ENCODE peak calls at places on chromosome 19, in five cellular contexts. One of them, this sample, is unnamed.

GRCh38 chr19:39070888-39071287 is 13.3 kb upstream of the ACP7 start:
- DNase-seq in OCI-LY7: no peak
- DNase-seq in mucosa of descending colon: no peak
- DNase-seq in CD8-positive, alpha-beta memory T cell: no peak
- DNase-seq in naive thymus-derived CD4-positive, alpha-beta T cell: no peak
- DNase-seq in this sample: no peak

GRCh38 chr19:11227201-11227886 is 12.1 kb upstream of the ANGPTL8 start:
- DNase-seq in CD8-positive, alpha-beta memory T cell: no peak
- DNase-seq in OCI-LY7: peak; percentile 67
- DNase-seq in naive thymus-derived CD4-positive, alpha-beta T cell: no peak
- DNase-seq in mucosa of descending colon: no peak
- DNase-seq in this sample: no peak

GRCh38 chr19:4455742-4456565 is 1.6 kb downstream of the UBXN6 start:
- DNase-seq in CD8-positive, alpha-beta memory T cell: no peak
- DNase-seq in mucosa of descending colon: no peak
- DNase-seq in OCI-LY7: no peak
- DNase-seq in naive thymus-derived CD4-positive, alpha-beta T cell: no peak
- DNase-seq in this sample: no peak

GRCh38 chr19:11138659-11139526 is 16.7 kb downstream of the SPC24 start:
- DNase-seq in mucosa of descending colon: peak; percentile 81
- DNase-seq in CD8-positive, alpha-beta memory T cell: no peak
- DNase-seq in OCI-LY7: no peak
- DNase-seq in naive thymus-derived CD4-positive, alpha-beta T cell: no peak
- DNase-seq in this sample: no peak

GRCh38 chr19:41480336-41480735 is 37.4 kb downstream of the ERICH4 start:
- DNase-seq in naive thymus-derived CD4-positive, alpha-beta T cell: no peak
- DNase-seq in CD8-positive, alpha-beta memory T cell: no peak
- DNase-seq in mucosa of descending colon: no peak
- DNase-seq in OCI-LY7: no peak
- DNase-seq in this sample: no peak

GRCh38 chr19:821228-821975 is at the start of gene PLPPR3:
- DNase-seq in mucosa of descending colon: no peak
- DNase-seq in naive thymus-derived CD4-positive, alpha-beta T cell: peak; percentile 8
- DNase-seq in OCI-LY7: no peak
- DNase-seq in CD8-positive, alpha-beta memory T cell: no peak
- DNase-seq in this sample: no peak

GRCh38 chr19:33767898-33768413 is 28.7 kb upstream of the KCTD15 start:
- DNase-seq in mucosa of descending colon: no peak
- DNase-seq in OCI-LY7: peak; percentile 34
- DNase-seq in CD8-positive, alpha-beta memory T cell: no peak
- DNase-seq in naive thymus-derived CD4-positive, alpha-beta T cell: no peak
- DNase-seq in this sample: no peak

GRCh38 chr19:10760268-10760944 is 42.5 kb downstream of the DNM2 start:
- DNase-seq in mucosa of descending colon: no peak
- DNase-seq in OCI-LY7: peak; percentile 66
- DNase-seq in CD8-positive, alpha-beta memory T cell: no peak
- DNase-seq in naive thymus-derived CD4-positive, alpha-beta T cell: peak; percentile 57
- DNase-seq in this sample: no peak

GRCh38 chr19:48991823-48992570 is 1.1 kb downstream of the GYS1 start:
- DNase-seq in naive thymus-derived CD4-positive, alpha-beta T cell: no peak
- DNase-seq in mucosa of descending colon: no peak
- DNase-seq in CD8-positive, alpha-beta memory T cell: no peak
- DNase-seq in OCI-LY7: no peak
- DNase-seq in this sample: no peak

GRCh38 chr19:798415-799075 is 1.3 kb downstream of the PTBP1 start:
- DNase-seq in CD8-positive, alpha-beta memory T cell: peak; percentile 59
- DNase-seq in mucosa of descending colon: peak; percentile 84
- DNase-seq in naive thymus-derived CD4-positive, alpha-beta T cell: no peak
- DNase-seq in OCI-LY7: peak; percentile 34
- DNase-seq in this sample: no peak

GRCh38 chr19:47700934-47701716 is 12.1 kb upstream of the EHD2 start:
- DNase-seq in mucosa of descending colon: no peak
- DNase-seq in naive thymus-derived CD4-positive, alpha-beta T cell: no peak
- DNase-seq in CD8-positive, alpha-beta memory T cell: no peak
- DNase-seq in OCI-LY7: no peak
- DNase-seq in this sample: no peak

GRCh38 chr19:15562861-15563260 is 52.2 kb upstream of the CYP4F8 start:
- DNase-seq in naive thymus-derived CD4-positive, alpha-beta T cell: no peak
- DNase-seq in mucosa of descending colon: no peak
- DNase-seq in CD8-positive, alpha-beta memory T cell: no peak
- DNase-seq in OCI-LY7: no peak
- DNase-seq in this sample: no peak

GRCh38 chr19:954672-955494 is 29.0 kb downstream of the ARID3A start:
- DNase-seq in CD8-positive, alpha-beta memory T cell: no peak
- DNase-seq in naive thymus-derived CD4-positive, alpha-beta T cell: no peak
- DNase-seq in OCI-LY7: no peak
- DNase-seq in mucosa of descending colon: no peak
- DNase-seq in this sample: no peak

GRCh38 chr19:8245869-8246835 is 37.0 kb downstream of the CERS4 start:
- DNase-seq in OCI-LY7: no peak
- DNase-seq in mucosa of descending colon: no peak
- DNase-seq in naive thymus-derived CD4-positive, alpha-beta T cell: no peak
- DNase-seq in CD8-positive, alpha-beta memory T cell: no peak
- DNase-seq in this sample: no peak

DNA sequence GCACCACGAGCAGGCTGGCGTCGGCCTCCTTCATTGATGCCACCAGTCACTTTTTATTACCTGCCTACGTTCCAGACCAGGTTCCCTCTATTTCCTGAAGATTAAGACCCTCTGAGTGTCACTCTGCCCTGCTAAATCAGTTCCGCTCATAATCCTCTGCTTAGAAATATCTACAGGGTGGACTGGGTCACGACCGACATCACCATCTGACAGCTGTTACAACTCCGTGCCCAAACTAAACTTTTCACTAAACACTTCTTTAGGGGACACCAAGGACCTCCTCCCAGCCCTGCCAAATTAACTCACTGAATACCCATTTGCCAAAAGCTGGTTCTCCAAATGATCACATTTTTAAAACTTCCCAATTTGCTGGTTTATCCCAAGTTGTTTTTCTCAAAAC is 71.9 kb upstream of the PEG3 start:
- DNase-seq in mucosa of descending colon: no peak
- DNase-seq in CD8-positive, alpha-beta memory T cell: no peak
- DNase-seq in naive thymus-derived CD4-positive, alpha-beta T cell: no peak
- DNase-seq in OCI-LY7: no peak
- DNase-seq in this sample: no peak
- H3K9me3 ChIP-seq in mucosa of descending colon: peaks cover 69% of the 10 kb centered on the region
- H3K9me3 ChIP-seq in CD8-positive, alpha-beta memory T cell: no peaks in the 10 kb centered on the region
- H3K9me3 ChIP-seq in naive thymus-derived CD4-positive, alpha-beta T cell: no peaks in the 10 kb centered on the region
- H3K9me3 ChIP-seq in OCI-LY7: no peaks in the 10 kb centered on the region
- H3K9me3 ChIP-seq in this sample: peaks cover under 1% of the 10 kb centered on the region

GRCh38 chr19:37014456-37014855 is 63.8 kb upstream of the ZNF420 start:
- DNase-seq in naive thymus-derived CD4-positive, alpha-beta T cell: no peak
- DNase-seq in mucosa of descending colon: no peak
- DNase-seq in CD8-positive, alpha-beta memory T cell: no peak
- DNase-seq in OCI-LY7: no peak
- DNase-seq in this sample: no peak
- H3K9me3 ChIP-seq in naive thymus-derived CD4-positive, alpha-beta T cell: peaks cover 8% of the 10 kb centered on the region
- H3K9me3 ChIP-seq in mucosa of descending colon: peaks cover 94% of the 10 kb centered on the region
- H3K9me3 ChIP-seq in CD8-positive, alpha-beta memory T cell: peaks cover 9% of the 10 kb centered on the region
- H3K9me3 ChIP-seq in OCI-LY7: no peaks in the 10 kb centered on the region
- H3K9me3 ChIP-seq in this sample: peaks cover 5% of the 10 kb centered on the region

DNA sequence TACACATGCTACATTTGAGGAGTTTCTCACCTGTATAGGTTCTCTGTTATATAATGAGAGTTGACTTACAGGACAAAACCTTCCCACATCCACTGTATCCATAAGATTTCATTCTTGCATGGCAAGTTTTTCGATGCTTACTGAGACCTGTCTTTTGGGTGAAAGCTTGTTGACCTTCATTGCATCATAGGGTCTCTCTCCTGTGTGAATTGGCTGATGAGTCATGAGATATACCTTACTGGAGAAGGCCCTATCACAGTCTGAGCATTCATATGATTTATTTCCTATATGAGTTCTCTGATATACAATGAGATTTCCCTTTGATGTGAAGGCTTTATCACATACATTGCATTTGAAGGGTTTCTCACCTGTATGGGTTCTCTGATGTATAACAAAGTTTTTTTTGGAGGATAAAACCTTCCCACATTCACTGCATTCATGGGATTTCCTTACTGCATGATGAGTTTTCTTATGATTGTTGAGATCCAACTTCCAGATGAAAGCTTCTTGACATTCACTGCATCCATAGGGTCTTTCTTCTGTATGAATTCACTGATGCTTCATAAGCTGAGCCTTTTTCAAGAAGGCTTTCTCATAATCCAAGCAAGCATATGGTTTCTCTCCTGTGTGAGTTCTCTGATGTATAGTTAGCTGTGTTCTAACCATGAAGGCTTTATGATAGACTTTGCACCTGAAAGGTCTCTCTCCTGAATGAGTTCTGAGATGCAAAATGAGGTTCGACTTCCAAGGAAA is 25.7 kb downstream of the ZNF577 start:
- DNase-seq in mucosa of descending colon: no peak
- DNase-seq in OCI-LY7: no peak
- DNase-seq in naive thymus-derived CD4-positive, alpha-beta T cell: no peak
- DNase-seq in CD8-positive, alpha-beta memory T cell: no peak
- DNase-seq in this sample: no peak
- H3K9me3 ChIP-seq in mucosa of descending colon: peaks cover 98% of the 10 kb centered on the region
- H3K9me3 ChIP-seq in OCI-LY7: peaks cover 40% of the 10 kb centered on the region
- H3K9me3 ChIP-seq in naive thymus-derived CD4-positive, alpha-beta T cell: peaks cover 38% of the 10 kb centered on the region
- H3K9me3 ChIP-seq in CD8-positive, alpha-beta memory T cell: peaks cover 38% of the 10 kb centered on the region
- H3K9me3 ChIP-seq in this sample: peaks cover 52% of the 10 kb centered on the region

GRCh38 chr19:38072776-38073411 is 151.1 kb downstream of the DPF1 start:
- DNase-seq in naive thymus-derived CD4-positive, alpha-beta T cell: no peak
- DNase-seq in mucosa of descending colon: no peak
- DNase-seq in OCI-LY7: no peak
- DNase-seq in CD8-positive, alpha-beta memory T cell: no peak
- DNase-seq in this sample: no peak

GRCh38 chr19:38068851-38069250 is 155.2 kb downstream of the DPF1 start:
- DNase-seq in mucosa of descending colon: no peak
- DNase-seq in CD8-positive, alpha-beta memory T cell: no peak
- DNase-seq in OCI-LY7: no peak
- DNase-seq in naive thymus-derived CD4-positive, alpha-beta T cell: no peak
- DNase-seq in this sample: no peak

GRCh38 chr19:38071647-38072046 is 152.4 kb downstream of the DPF1 start:
- DNase-seq in OCI-LY7: no peak
- DNase-seq in mucosa of descending colon: no peak
- DNase-seq in CD8-positive, alpha-beta memory T cell: no peak
- DNase-seq in naive thymus-derived CD4-positive, alpha-beta T cell: no peak
- DNase-seq in this sample: no peak

GRCh38 chr19:38073806-38074685 is 150.0 kb downstream of the DPF1 start:
- DNase-seq in mucosa of descending colon: no peak
- DNase-seq in naive thymus-derived CD4-positive, alpha-beta T cell: no peak
- DNase-seq in OCI-LY7: no peak
- DNase-seq in CD8-positive, alpha-beta memory T cell: no peak
- DNase-seq in this sample: no peak

GRCh38 chr19:38070573-38070972 is 153.4 kb downstream of the DPF1 start:
- DNase-seq in naive thymus-derived CD4-positive, alpha-beta T cell: no peak
- DNase-seq in mucosa of descending colon: no peak
- DNase-seq in CD8-positive, alpha-beta memory T cell: no peak
- DNase-seq in OCI-LY7: no peak
- DNase-seq in this sample: no peak
- H3K9me3 ChIP-seq in naive thymus-derived CD4-positive, alpha-beta T cell: no peaks in the 10 kb centered on the region
- H3K9me3 ChIP-seq in mucosa of descending colon: no peaks in the 10 kb centered on the region
- H3K9me3 ChIP-seq in CD8-positive, alpha-beta memory T cell: no peaks in the 10 kb centered on the region
- H3K9me3 ChIP-seq in OCI-LY7: no peaks in the 10 kb centered on the region
- H3K9me3 ChIP-seq in this sample: no peaks in the 10 kb centered on the region

GRCh38 chr19:56667311-56667870 is 4.2 kb downstream of the ZNF835 start:
- DNase-seq in OCI-LY7: no peak
- DNase-seq in mucosa of descending colon: no peak
- DNase-seq in naive thymus-derived CD4-positive, alpha-beta T cell: no peak
- DNase-seq in CD8-positive, alpha-beta memory T cell: no peak
- DNase-seq in this sample: no peak
- H3K9me3 ChIP-seq in OCI-LY7: no peaks in the 10 kb centered on the region
- H3K9me3 ChIP-seq in mucosa of descending colon: peaks cover 84% of the 10 kb centered on the region
- H3K9me3 ChIP-seq in naive thymus-derived CD4-positive, alpha-beta T cell: peaks cover 5% of the 10 kb centered on the region
- H3K9me3 ChIP-seq in CD8-positive, alpha-beta memory T cell: peaks cover 9% of the 10 kb centered on the region
- H3K9me3 ChIP-seq in this sample: no peaks in the 10 kb centered on the region

DNA sequence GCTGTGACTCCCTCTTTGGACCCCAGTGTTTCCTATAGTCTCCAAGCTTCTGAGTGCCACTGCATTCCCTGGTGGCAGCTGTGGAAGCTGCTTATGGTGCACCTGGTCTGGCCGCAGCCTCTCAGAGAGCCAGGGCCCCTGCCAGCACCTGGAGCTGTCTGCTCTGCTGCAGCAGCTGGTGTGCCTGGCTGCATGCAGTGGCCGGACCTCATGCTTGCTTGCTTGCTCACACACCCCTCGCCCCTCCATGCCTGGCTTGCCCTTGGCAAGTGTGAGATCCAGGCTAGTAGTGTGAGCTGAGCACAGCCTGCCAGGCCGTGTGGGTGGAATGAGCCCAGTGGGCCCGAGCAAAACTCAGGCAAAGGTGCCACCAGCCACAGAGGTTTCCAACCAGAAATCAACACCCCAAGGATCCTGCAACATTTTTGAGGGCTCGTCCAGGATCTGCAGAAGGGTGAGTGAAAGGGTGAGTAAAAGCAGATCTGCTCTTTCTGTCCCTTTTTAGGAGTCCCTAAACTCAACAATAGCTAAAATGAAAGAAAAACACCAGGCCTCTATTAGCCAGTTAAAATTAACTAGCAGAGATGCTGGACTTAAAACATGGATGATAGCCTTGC is 7.6 kb upstream of the MLLT1 start:
- DNase-seq in mucosa of descending colon: no peak
- DNase-seq in OCI-LY7: peak; percentile 26
- DNase-seq in CD8-positive, alpha-beta memory T cell: no peak
- DNase-seq in naive thymus-derived CD4-positive, alpha-beta T cell: no peak
- DNase-seq in this sample: no peak
- H3K9me3 ChIP-seq in mucosa of descending colon: peaks cover 60% of the 10 kb centered on the region
- H3K9me3 ChIP-seq in OCI-LY7: peaks cover 26% of the 10 kb centered on the region
- H3K9me3 ChIP-seq in CD8-positive, alpha-beta memory T cell: peaks cover 18% of the 10 kb centered on the region
- H3K9me3 ChIP-seq in naive thymus-derived CD4-positive, alpha-beta T cell: peaks cover 21% of the 10 kb centered on the region
- H3K9me3 ChIP-seq in this sample: peaks cover 8% of the 10 kb centered on the region

DNA sequence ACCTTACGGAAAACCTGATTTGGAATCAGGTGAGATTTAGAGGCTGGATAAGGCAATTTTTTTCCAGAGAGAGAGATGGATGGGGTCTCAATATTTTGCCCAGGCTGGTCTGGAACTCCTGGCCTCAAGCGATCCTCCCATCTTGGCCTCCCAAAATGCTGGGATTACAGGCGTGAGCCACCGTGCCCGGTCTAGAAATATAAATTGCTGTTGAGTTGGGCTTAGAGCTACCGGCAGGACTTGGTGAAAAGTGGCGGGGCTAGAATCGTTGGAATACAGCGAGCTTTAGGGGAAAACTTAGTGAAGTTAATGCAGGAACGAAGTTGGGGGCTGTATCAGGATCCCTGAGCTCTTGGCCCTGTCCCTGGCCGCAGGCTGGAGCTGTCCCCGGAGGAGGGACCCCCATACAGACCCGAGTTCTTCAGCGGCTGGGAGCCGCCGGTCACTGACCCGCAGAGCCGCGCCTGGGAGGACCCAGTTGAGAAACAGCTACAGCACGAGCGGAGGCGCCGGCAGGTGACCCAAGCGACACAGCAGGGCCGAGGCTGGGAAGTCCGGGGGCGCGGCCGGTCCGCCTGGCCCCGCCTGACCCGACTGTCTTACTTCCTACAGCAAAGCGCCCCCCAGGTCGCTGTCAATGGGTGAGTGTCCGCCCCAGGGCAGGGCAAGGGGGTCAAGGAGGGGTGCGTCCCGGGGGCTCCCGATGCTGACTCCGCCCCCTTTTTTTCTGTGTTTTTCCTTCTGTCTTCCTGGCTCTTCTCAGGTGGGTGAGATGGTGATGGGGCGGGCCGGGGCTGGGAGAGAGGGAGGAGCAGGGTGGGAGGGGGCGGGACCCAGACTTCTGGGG is 7.6 kb downstream of the EPS8L1 start:
- DNase-seq in mucosa of descending colon: peak; percentile 53
- DNase-seq in naive thymus-derived CD4-positive, alpha-beta T cell: no peak
- DNase-seq in OCI-LY7: no peak
- DNase-seq in CD8-positive, alpha-beta memory T cell: no peak
- DNase-seq in this sample: no peak
- H3K9me3 ChIP-seq in mucosa of descending colon: no peaks in the 10 kb centered on the region
- H3K9me3 ChIP-seq in naive thymus-derived CD4-positive, alpha-beta T cell: no peaks in the 10 kb centered on the region
- H3K9me3 ChIP-seq in OCI-LY7: no peaks in the 10 kb centered on the region
- H3K9me3 ChIP-seq in CD8-positive, alpha-beta memory T cell: no peaks in the 10 kb centered on the region
- H3K9me3 ChIP-seq in this sample: no peaks in the 10 kb centered on the region

GRCh38 chr19:29413435-29413834 is 112.4 kb upstream of the VSTM2B start:
- DNase-seq in CD8-positive, alpha-beta memory T cell: no peak
- DNase-seq in mucosa of descending colon: no peak
- DNase-seq in OCI-LY7: no peak
- DNase-seq in naive thymus-derived CD4-positive, alpha-beta T cell: no peak
- DNase-seq in this sample: no peak
- H3K9me3 ChIP-seq in CD8-positive, alpha-beta memory T cell: no peaks in the 10 kb centered on the region
- H3K9me3 ChIP-seq in mucosa of descending colon: no peaks in the 10 kb centered on the region
- H3K9me3 ChIP-seq in OCI-LY7: no peaks in the 10 kb centered on the region
- H3K9me3 ChIP-seq in naive thymus-derived CD4-positive, alpha-beta T cell: no peaks in the 10 kb centered on the region
- H3K9me3 ChIP-seq in this sample: no peaks in the 10 kb centered on the region